ENCODE peak calls at places on chromosomes 5 and 9, in eight cellular contexts. T is HCT116, G is Panc1, X is GM12878, A is K562, Y is upper lobe of left lung, Q is GM23338, J is HepG2. O is an unnamed sample.

GRCh38 chr9:86578722-86579121 is 224.5 kb upstream of the TUT7 start:
- ATAC-seq in T (no peak), G (no peak), X (no peak), A (no peak), Y (no peak), Q (no peak), J (no peak), O (no peak)

GRCh38 chr5:38835887-38836286 is 9.9 kb upstream of the OSMR start:
- ATAC-seq in T (no peak), G (no peak), X (no peak), A (no peak), Y (peak; percentile 73), Q (no peak), J (no peak), O (peak; percentile 67)

GRCh38 chr9:135480071-135480941 is 724 bp downstream of the PPP1R26 start:
- ATAC-seq in T (peak; percentile 62), G (peak; percentile 83), X (peak; percentile 78), A (peak; percentile 86), Y (peak; percentile 82), Q (peak; percentile 68), J (peak; percentile 69), O (peak; percentile 62)

GRCh38 chr9:130499804-130500263 is 55.1 kb downstream of the ASS1 start:
- ATAC-seq in T (peak; percentile 89), G (no peak), X (no peak), A (peak; percentile 62), Y (no peak), Q (no peak), J (peak; percentile 85), O (no peak)

GRCh38 chr9:115551396-115551795 is 433.4 kb upstream of the TNC start:
- ATAC-seq in T (no peak), G (no peak), X (no peak), A (no peak), Y (peak; percentile 49), Q (no peak), J (no peak), O (no peak)

GRCh38 chr5:160672521-160672920 is 179.5 kb downstream of the ATP10B start:
- ATAC-seq in T (no peak), G (no peak), X (no peak), A (no peak), Y (no peak), Q (no peak), J (no peak), O (no peak)

GRCh38 chr5:54769072-54769471 is 216.3 kb downstream of the ESM1 start:
- ATAC-seq in T (no peak), G (no peak), X (no peak), A (peak; percentile 87), Y (no peak), Q (peak; percentile 83), J (no peak), O (no peak)

GRCh38 chr5:137887831-137888230 is 1.4 kb upstream of the PKD2L2 start:
- ATAC-seq in T (no peak), G (no peak), X (no peak), A (no peak), Y (no peak), Q (no peak), J (no peak), O (no peak)

GRCh38 chr5:62017092-62017491 is 288.9 kb upstream of the KIF2A start:
- ATAC-seq in T (no peak), G (no peak), X (no peak), A (no peak), Y (peak; percentile 46), Q (no peak), J (no peak), O (no peak)

GRCh38 chr5:146290318-146290717 is 48.3 kb upstream of the POU4F3 start:
- ATAC-seq in T (peak; percentile 32), G (no peak), X (no peak), A (peak; percentile 8), Y (no peak), Q (no peak), J (no peak), O (no peak)

GRCh38 chr5:96648023-96648422 is 14.2 kb upstream of the CAST start:
- ATAC-seq in T (no peak), G (no peak), X (peak; percentile 87), A (no peak), Y (peak; percentile 61), Q (no peak), J (no peak), O (no peak)

GRCh38 chr5:169301386-169301930 is 519 bp upstream of the SLIT3 start:
- ATAC-seq in T (no peak), G (no peak), X (no peak), A (no peak), Y (no peak), Q (peak; percentile 29), J (no peak), O (no peak)

GRCh38 chr9:12718482-12719026 is 25.4 kb downstream of the TYRP1 start:
- ATAC-seq in T (no peak), G (no peak), X (no peak), A (no peak), Y (peak; percentile 68), Q (peak; percentile 97), J (no peak), O (no peak)

GRCh38 chr9:95143591-95144561 is 173.6 kb downstream of the FANCC start:
- ATAC-seq in T (no peak), G (no peak), X (no peak), A (no peak), Y (peak; percentile 93), Q (no peak), J (peak; percentile 92), O (peak; percentile 95)

GRCh38 chr9:84471816-84472215 is 131.3 kb upstream of the SLC28A3 start:
- ATAC-seq in T (no peak), G (no peak), X (no peak), A (no peak), Y (no peak), Q (no peak), J (no peak), O (no peak)

GRCh38 chr9:24009322-24009721 is 183.3 kb upstream of the ELAVL2 start:
- ATAC-seq in T (no peak), G (no peak), X (no peak), A (no peak), Y (no peak), Q (no peak), J (no peak), O (no peak)

GRCh38 chr9:127089639-127090081 is 32.8 kb downstream of the ANGPTL2 start:
- ATAC-seq in T (no peak), G (no peak), X (no peak), A (no peak), Y (peak; percentile 25), Q (no peak), J (no peak), O (peak; percentile 54)

GRCh38 chr5:164832545-164832944 is 1327.1 kb downstream of the MAT2B start:
- ATAC-seq in T (no peak), G (no peak), X (no peak), A (no peak), Y (no peak), Q (no peak), J (no peak), O (no peak)

DNA sequence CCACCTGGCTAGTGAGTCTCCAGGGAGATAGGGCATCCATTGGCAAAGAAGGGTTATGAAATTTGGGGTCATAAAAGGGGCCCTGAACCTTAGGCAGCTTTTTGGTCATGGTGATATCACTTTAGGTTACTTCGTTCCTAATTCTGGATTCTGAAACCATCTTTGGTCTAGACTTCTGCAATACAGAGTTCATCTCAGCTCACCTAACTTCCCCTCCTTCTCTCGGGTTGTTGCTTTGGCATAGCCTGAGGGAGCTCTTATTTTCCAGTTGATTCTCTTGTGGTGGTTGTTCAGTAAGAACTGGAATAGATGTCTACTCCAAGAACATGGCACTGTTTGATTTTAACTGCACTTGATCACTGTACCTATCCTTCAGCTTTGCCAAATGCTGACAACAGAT is 148.9 kb upstream of the RUSC2 start:
- ATAC-seq in T (no peak), G (no peak), X (no peak), A (no peak), Y (no peak), Q (no peak), J (no peak), O (no peak)
- H3K4me3 ChIP-seq in T (no peak overlapping the region), G (no peak overlapping the region), X (no peak overlapping the region), A (no peak overlapping the region), Y (no peak overlapping the region), Q (no peak overlapping the region), J (no peak overlapping the region), O (no peak overlapping the region)

GRCh38 chr5:82549263-82549662 is 271.1 kb upstream of the RPS23 start:
- ATAC-seq in T (no peak), G (no peak), X (no peak), A (no peak), Y (no peak), Q (no peak), J (no peak), O (no peak)

GRCh38 chr5:82551220-82551619 is 273.1 kb upstream of the RPS23 start:
- ATAC-seq in T (no peak), G (no peak), X (no peak), A (no peak), Y (no peak), Q (no peak), J (no peak), O (no peak)

GRCh38 chr5:82551840-82552385 is 273.8 kb upstream of the RPS23 start:
- ATAC-seq in T (no peak), G (no peak), X (no peak), A (no peak), Y (no peak), Q (no peak), J (no peak), O (no peak)
- TF ChIP-seq POLR2AphosphoS5 in T (no peak), G (no peak), X (no peak), A (no peak), Y (no peak), Q (no peak), J (no peak), O (no peak)

GRCh38 chr5:3598236-3598635 is 2.6 kb downstream of the IRX1 start:
- ATAC-seq in T (no peak), G (no peak), X (no peak), A (no peak), Y (no peak), Q (no peak), J (no peak), O (no peak)
- H3K4me1 ChIP-seq in T (no peaks in the 10 kb centered on the region), G (no peaks in the 10 kb centered on the region), X (no peaks in the 10 kb centered on the region), A (no peaks in the 10 kb centered on the region), Y (peaks cover 9% of the 10 kb centered on the region), Q (peaks cover 35% of the 10 kb centered on the region), J (no peaks in the 10 kb centered on the region), O (peaks cover 26% of the 10 kb centered on the region)

DNA sequence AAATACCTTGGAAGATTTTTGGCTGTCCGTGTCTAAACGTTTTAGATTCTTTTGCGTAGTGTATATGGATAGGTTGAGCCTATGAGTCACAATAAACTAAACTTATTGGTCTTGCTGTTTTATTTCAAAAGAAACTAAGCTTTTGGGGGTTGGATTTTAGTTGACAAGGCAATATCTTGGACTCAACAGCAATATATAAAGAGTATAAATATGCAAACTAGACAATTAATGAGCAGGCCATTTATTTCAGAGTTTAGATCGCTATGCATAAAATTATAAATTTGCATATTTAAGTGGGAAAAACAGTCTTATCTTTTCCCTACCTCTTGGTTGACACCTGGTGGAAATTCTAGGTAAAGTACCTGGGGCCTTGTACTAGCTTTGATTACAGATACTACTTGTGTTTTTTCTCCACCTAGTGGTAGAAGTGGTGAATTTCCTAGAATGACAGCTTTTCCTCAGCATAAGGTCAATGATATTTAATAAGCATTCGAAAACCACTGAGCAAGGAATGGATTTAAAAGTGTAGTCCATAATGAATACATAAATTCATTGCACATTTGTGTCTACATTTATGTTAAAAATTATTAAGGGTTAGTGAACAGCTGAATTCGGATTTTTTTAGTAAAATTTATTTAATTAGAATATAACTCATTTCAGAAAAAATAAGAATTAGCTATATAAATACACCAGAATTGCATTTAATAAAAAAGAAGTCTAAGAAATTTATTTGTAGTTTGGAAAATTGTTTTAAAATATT is 1.7 kb upstream of the ARRDC3 start:
- ATAC-seq in T (no peak), G (no peak), X (peak; percentile 7), A (peak; percentile 1), Y (peak; percentile 37), Q (no peak), J (no peak), O (no peak)
- H3K4me3 ChIP-seq in T (peak overlapping the region; percentile 67), G (peak overlapping the region; percentile 84), X (peak overlapping the region; percentile 71), A (peak overlapping the region; percentile 60), Y (peak overlapping the region; percentile 70), Q (peak overlapping the region; percentile 69), J (peak overlapping the region; percentile 64), O (no peak overlapping the region)